ENCODE peak calls at places on chromosomes 7 and 10, in seven cellular contexts. One of them, this sample, is unnamed.

GRCh38 chr10:23053036-23053435 is 42.3 kb upstream of the MSRB2 start:
- DNase-seq in left ventricle myocardium inferior: no peak
- DNase-seq in ascending aorta: no peak
- DNase-seq in cardiac fibroblast: peak
- DNase-seq in IMR-90: no peak
- DNase-seq in cardiac muscle cell: peak
- DNase-seq in heart right ventricle: no peak
- DNase-seq in this sample: peak

GRCh38 chr10:123683459-123683858 is 17.3 kb downstream of the GPR26 start:
- DNase-seq in cardiac fibroblast: no peak
- DNase-seq in ascending aorta: no peak
- DNase-seq in left ventricle myocardium inferior: no peak
- DNase-seq in IMR-90: no peak
- DNase-seq in heart right ventricle: no peak
- DNase-seq in cardiac muscle cell: no peak
- DNase-seq in this sample: no peak

GRCh38 chr10:103069453-103070331 is 123.4 kb downstream of the NT5C2 start:
- DNase-seq in cardiac fibroblast: peak
- DNase-seq in left ventricle myocardium inferior: peak
- DNase-seq in ascending aorta: peak
- DNase-seq in cardiac muscle cell: peak
- DNase-seq in IMR-90: peak
- DNase-seq in heart right ventricle: peak
- DNase-seq in this sample: peak

GRCh38 chr10:119688033-119688508 is 36.9 kb downstream of the BAG3 start:
- DNase-seq in left ventricle myocardium inferior: no peak
- DNase-seq in cardiac muscle cell: peak
- DNase-seq in heart right ventricle: no peak
- DNase-seq in IMR-90: no peak
- DNase-seq in ascending aorta: no peak
- DNase-seq in cardiac fibroblast: no peak
- DNase-seq in this sample: no peak

GRCh38 chr7:23242935-23243334 is 3.6 kb upstream of the GPNMB start:
- DNase-seq in cardiac muscle cell: no peak
- DNase-seq in cardiac fibroblast: no peak
- DNase-seq in ascending aorta: no peak
- DNase-seq in IMR-90: no peak
- DNase-seq in heart right ventricle: no peak
- DNase-seq in left ventricle myocardium inferior: no peak
- DNase-seq in this sample: no peak

GRCh38 chr7:55254596-55255500 is 110.3 kb upstream of the LANCL2 start:
- DNase-seq in left ventricle myocardium inferior: peak
- DNase-seq in heart right ventricle: peak
- DNase-seq in ascending aorta: peak
- DNase-seq in cardiac muscle cell: peak
- DNase-seq in cardiac fibroblast: peak
- DNase-seq in IMR-90: peak
- DNase-seq in this sample: peak

GRCh38 chr7:66344166-66344565 is 139.0 kb downstream of the TPST1 start:
- DNase-seq in cardiac muscle cell: no peak
- DNase-seq in IMR-90: peak
- DNase-seq in ascending aorta: no peak
- DNase-seq in cardiac fibroblast: peak
- DNase-seq in left ventricle myocardium inferior: no peak
- DNase-seq in heart right ventricle: no peak
- DNase-seq in this sample: no peak

GRCh38 chr7:100890640-100891521 is 1.4 kb upstream of the UFSP1 start:
- DNase-seq in IMR-90: no peak
- DNase-seq in left ventricle myocardium inferior: peak
- DNase-seq in ascending aorta: no peak
- DNase-seq in heart right ventricle: no peak
- DNase-seq in cardiac fibroblast: no peak
- DNase-seq in cardiac muscle cell: no peak
- DNase-seq in this sample: peak

GRCh38 chr10:101272229-101272868 is 43.1 kb upstream of the LBX1 start:
- DNase-seq in heart right ventricle: peak
- DNase-seq in IMR-90: peak
- DNase-seq in left ventricle myocardium inferior: peak
- DNase-seq in ascending aorta: peak
- DNase-seq in cardiac muscle cell: peak
- DNase-seq in cardiac fibroblast: peak
- DNase-seq in this sample: peak

GRCh38 chr7:108099650-108100049 is 30.5 kb downstream of the LAMB4 start:
- DNase-seq in IMR-90: peak
- DNase-seq in heart right ventricle: no peak
- DNase-seq in cardiac fibroblast: no peak
- DNase-seq in cardiac muscle cell: no peak
- DNase-seq in ascending aorta: no peak
- DNase-seq in left ventricle myocardium inferior: no peak
- DNase-seq in this sample: no peak

GRCh38 chr10:4836416-4836969 is 10.5 kb downstream of the AKR1E2 start:
- DNase-seq in heart right ventricle: no peak
- DNase-seq in cardiac muscle cell: no peak
- DNase-seq in ascending aorta: no peak
- DNase-seq in cardiac fibroblast: no peak
- DNase-seq in IMR-90: no peak
- DNase-seq in left ventricle myocardium inferior: no peak
- DNase-seq in this sample: no peak

GRCh38 chr7:16098585-16099179 is 322.7 kb downstream of the CRPPA start:
- DNase-seq in heart right ventricle: no peak
- DNase-seq in ascending aorta: no peak
- DNase-seq in left ventricle myocardium inferior: no peak
- DNase-seq in cardiac fibroblast: peak
- DNase-seq in IMR-90: peak
- DNase-seq in cardiac muscle cell: peak
- DNase-seq in this sample: no peak

GRCh38 chr10:113549856-113550255 is 3.0 kb upstream of the HABP2 start:
- DNase-seq in heart right ventricle: no peak
- DNase-seq in IMR-90: no peak
- DNase-seq in cardiac muscle cell: no peak
- DNase-seq in ascending aorta: no peak
- DNase-seq in left ventricle myocardium inferior: no peak
- DNase-seq in cardiac fibroblast: no peak
- DNase-seq in this sample: no peak

GRCh38 chr7:107594961-107595737 is 15.1 kb downstream of the BCAP29 start:
- DNase-seq in left ventricle myocardium inferior: no peak
- DNase-seq in cardiac fibroblast: peak
- DNase-seq in ascending aorta: peak
- DNase-seq in cardiac muscle cell: no peak
- DNase-seq in IMR-90: peak
- DNase-seq in heart right ventricle: no peak
- DNase-seq in this sample: no peak

DNA sequence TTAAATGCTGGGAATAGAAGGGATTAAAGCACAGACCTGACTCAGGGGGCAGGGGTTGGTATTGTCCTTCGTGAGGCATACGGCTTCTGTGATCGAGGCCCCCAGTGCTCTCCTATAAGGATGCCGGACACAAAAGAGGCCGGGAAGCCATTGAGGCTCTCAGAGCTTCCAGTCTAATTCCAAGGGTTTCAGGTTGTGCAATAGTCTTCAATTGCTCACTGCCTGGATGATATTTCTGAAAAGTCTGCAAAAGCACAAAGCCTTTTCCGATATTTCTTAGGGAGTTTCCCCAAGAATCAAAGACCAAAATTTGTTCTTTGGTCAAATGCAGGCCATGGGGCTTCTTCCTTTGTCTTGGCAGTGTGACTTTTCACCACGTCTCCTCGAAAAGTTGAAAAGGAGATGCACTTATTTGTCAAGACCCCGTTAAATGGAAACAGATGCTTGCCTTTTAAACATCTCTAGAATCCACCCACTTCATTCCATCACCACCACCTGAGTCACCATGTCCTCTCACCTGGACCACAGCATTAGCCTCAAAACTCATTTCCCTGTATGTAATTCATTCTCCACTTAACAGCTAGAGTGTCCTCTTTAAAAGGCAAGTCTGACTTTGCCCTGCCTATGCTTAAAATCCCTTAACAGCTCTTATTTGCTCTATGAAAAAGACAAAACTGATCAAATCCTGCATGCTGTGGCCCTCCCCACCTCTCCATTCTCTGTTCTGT is 134.8 kb upstream of the NAMPT start:
- DNase-seq in cardiac fibroblast: no peak
- DNase-seq in cardiac muscle cell: no peak
- DNase-seq in IMR-90: no peak
- DNase-seq in heart right ventricle: no peak
- DNase-seq in ascending aorta: no peak
- DNase-seq in left ventricle myocardium inferior: no peak
- DNase-seq in this sample: no peak
- H3K4me3 ChIP-seq in cardiac fibroblast: no peak
- H3K4me3 ChIP-seq in cardiac muscle cell: no peak
- H3K4me3 ChIP-seq in IMR-90: no peak
- H3K4me3 ChIP-seq in heart right ventricle: no peak
- H3K4me3 ChIP-seq in ascending aorta: no peak
- H3K4me3 ChIP-seq in left ventricle myocardium inferior: no peak
- H3K4me3 ChIP-seq in this sample: no peak

DNA sequence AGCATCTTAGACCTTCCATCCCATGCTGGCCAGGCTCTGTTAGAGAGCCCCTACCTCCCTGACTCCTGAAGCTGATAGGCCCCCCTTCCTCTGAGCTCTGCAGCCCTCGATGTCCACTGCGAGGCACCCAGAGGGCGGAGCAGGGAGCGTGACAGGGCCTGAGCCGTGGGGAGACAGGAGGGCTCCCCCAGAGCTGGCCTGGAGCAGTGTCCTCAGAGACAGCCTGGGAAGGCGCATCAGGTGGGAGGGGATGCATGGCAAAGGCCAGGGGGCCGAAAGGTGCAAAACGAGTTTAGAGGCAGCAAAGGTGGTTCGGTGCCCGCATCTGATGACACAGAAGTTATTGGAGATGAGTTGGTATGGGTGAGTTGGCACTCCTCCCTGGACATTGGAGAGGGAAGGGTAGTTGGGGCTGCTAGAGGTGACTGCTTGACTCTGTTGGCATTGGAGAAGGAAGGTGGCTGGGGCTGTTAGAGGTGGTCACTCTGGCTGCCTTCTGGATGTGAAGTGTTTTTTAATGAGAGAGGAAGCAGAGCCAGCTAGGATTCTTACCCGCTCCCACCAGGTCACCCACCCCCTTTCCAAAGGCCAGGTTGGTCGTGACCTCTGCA is 53.1 kb downstream of the PRF1 start:
- DNase-seq in cardiac fibroblast: no peak
- DNase-seq in IMR-90: no peak
- DNase-seq in heart right ventricle: no peak
- DNase-seq in cardiac muscle cell: no peak
- DNase-seq in left ventricle myocardium inferior: no peak
- DNase-seq in ascending aorta: no peak
- DNase-seq in this sample: no peak
- TF ChIP-seq CTCF in cardiac fibroblast: no peak
- TF ChIP-seq CTCF in IMR-90: no peak
- TF ChIP-seq CTCF in heart right ventricle: no peak
- TF ChIP-seq CTCF in cardiac muscle cell: no peak
- TF ChIP-seq CTCF in left ventricle myocardium inferior: no peak
- TF ChIP-seq CTCF in ascending aorta: no peak
- TF ChIP-seq CTCF in this sample: no peak

DNA sequence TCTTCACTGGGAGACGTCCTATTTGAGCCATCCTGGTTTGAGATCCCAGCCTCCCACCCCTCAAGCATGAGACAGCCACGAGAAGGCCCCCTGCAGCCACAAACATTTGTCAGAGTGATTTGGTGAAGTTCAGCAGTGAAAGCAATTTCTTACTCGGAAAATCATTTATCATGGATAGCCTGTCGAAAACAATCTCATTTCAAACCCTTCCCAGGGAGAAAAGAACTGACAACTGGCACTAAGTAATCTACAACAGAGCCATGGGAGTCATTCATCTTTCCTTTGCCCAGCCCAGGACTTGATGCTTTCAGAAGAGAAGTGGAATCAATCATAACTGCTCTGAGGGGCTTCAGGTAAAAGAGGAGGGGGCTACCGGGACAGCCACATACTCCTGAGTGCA is 411.2 kb downstream of the KCNMA1 start:
- DNase-seq in cardiac muscle cell: no peak
- DNase-seq in cardiac fibroblast: no peak
- DNase-seq in heart right ventricle: no peak
- DNase-seq in left ventricle myocardium inferior: no peak
- DNase-seq in ascending aorta: no peak
- DNase-seq in IMR-90: no peak
- DNase-seq in this sample: no peak
- H3K4me3 ChIP-seq in cardiac muscle cell: no peak
- H3K4me3 ChIP-seq in cardiac fibroblast: no peak
- H3K4me3 ChIP-seq in heart right ventricle: no peak
- H3K4me3 ChIP-seq in left ventricle myocardium inferior: no peak
- H3K4me3 ChIP-seq in ascending aorta: no peak
- H3K4me3 ChIP-seq in IMR-90: no peak
- H3K4me3 ChIP-seq in this sample: no peak

DNA sequence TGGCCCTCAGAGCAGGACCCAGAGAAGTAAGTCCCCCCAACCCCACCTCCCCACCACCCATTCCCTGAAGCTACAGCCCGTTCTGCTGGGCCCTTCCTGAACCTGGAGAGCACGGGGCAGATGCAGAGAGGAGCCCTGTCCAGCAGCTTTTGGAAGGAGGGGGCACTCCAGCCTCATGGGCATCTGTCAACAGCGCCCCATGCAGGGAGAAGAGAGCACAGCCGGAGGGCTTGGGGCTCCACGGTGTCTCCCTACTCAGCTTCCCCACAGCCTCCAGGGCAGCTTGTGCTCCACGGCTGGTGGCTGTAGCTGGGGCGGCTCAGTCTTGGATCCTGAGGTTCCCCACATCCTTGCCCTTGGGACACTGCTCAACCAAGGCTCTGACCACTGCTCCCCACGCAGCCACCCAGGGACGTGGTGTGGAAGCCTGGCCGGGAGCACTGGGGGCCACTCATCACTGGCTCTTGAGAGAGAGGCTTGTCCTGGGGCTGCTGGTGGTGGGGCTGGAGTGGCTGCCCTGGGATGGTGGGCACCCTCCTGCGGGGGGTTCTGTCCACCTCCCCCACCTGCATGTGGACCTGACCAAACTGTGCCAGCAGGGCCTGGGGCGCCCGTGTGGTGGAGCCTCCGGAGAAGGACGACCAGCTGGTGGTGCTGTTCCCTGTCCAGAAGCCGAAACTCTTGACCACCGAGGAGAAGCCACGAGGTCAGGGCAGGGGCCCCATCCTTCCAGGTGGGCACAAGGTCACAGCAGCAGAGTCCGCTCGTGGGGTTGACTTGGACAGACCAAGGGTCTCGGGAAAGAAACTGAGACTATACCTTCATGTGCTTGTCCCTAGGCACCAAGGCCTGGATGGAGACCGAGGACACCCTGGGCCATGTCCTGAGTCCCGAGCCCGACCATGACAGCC is 4.5 kb downstream of the PRAP1 start:
- DNase-seq in cardiac muscle cell: no peak
- DNase-seq in IMR-90: no peak
- DNase-seq in heart right ventricle: no peak
- DNase-seq in left ventricle myocardium inferior: peak
- DNase-seq in ascending aorta: no peak
- DNase-seq in cardiac fibroblast: no peak
- DNase-seq in this sample: peak
- TF ChIP-seq CTCF in cardiac muscle cell: no peak
- TF ChIP-seq CTCF in IMR-90: peak
- TF ChIP-seq CTCF in heart right ventricle: no peak
- TF ChIP-seq CTCF in left ventricle myocardium inferior: no peak
- TF ChIP-seq CTCF in ascending aorta: no peak
- TF ChIP-seq CTCF in cardiac fibroblast: no peak
- TF ChIP-seq CTCF in this sample: no peak